ENCODE peak calls at places on chromosomes 5 and 9, in six cellular contexts. One of them, this sample, is unnamed.

GRCh38 chr5:169914766-169915165 is 65.5 kb downstream of the INSYN2B start:
- DNase-seq in HCT116: no peak
- DNase-seq in K562: no peak
- DNase-seq in HepG2: no peak
- DNase-seq in H1: no peak
- DNase-seq in GM12878: no peak
- DNase-seq in this sample: no peak

GRCh38 chr9:21684231-21684630 is 118.2 kb upstream of the MTAP start:
- DNase-seq in HCT116: no peak
- DNase-seq in K562: no peak
- DNase-seq in HepG2: no peak
- DNase-seq in H1: no peak
- DNase-seq in GM12878: no peak
- DNase-seq in this sample: no peak

GRCh38 chr5:126938461-126938860 is 91.9 kb downstream of the MARCHF3 start:
- DNase-seq in HCT116: no peak
- DNase-seq in K562: no peak
- DNase-seq in HepG2: no peak
- DNase-seq in H1: no peak
- DNase-seq in GM12878: no peak
- DNase-seq in this sample: no peak

GRCh38 chr5:161051920-161052500 is 200.0 kb upstream of the ATP10B start:
- DNase-seq in HCT116: no peak
- DNase-seq in K562: no peak
- DNase-seq in HepG2: no peak
- DNase-seq in H1: no peak
- DNase-seq in GM12878: no peak
- DNase-seq in this sample: no peak

GRCh38 chr5:54296386-54296785 is 14.0 kb downstream of the ARL15 start:
- DNase-seq in HCT116: no peak
- DNase-seq in K562: no peak
- DNase-seq in HepG2: no peak
- DNase-seq in H1: no peak
- DNase-seq in GM12878: no peak
- DNase-seq in this sample: no peak

GRCh38 chr9:132142883-132143282 is 19.0 kb upstream of the NTNG2 start:
- DNase-seq in HCT116: no peak
- DNase-seq in K562: no peak
- DNase-seq in HepG2: no peak
- DNase-seq in H1: no peak
- DNase-seq in GM12878: no peak
- DNase-seq in this sample: no peak

GRCh38 chr5:10624244-10624643 is 60.4 kb downstream of the ANKRD33B start:
- DNase-seq in HCT116: no peak
- DNase-seq in K562: peak; percentile 25
- DNase-seq in HepG2: no peak
- DNase-seq in H1: no peak
- DNase-seq in GM12878: no peak
- DNase-seq in this sample: no peak

GRCh38 chr9:106287108-106287631 is 575.8 kb upstream of the ZNF462 start:
- DNase-seq in HCT116: no peak
- DNase-seq in K562: no peak
- DNase-seq in HepG2: no peak
- DNase-seq in H1: no peak
- DNase-seq in GM12878: no peak
- DNase-seq in this sample: no peak

GRCh38 chr9:109001275-109001676 is 12.0 kb downstream of the CTNNAL1 start:
- DNase-seq in HCT116: peak; percentile 83
- DNase-seq in K562: no peak
- DNase-seq in HepG2: peak; percentile 47
- DNase-seq in H1: no peak
- DNase-seq in GM12878: no peak
- DNase-seq in this sample: no peak

GRCh38 chr5:154077692-154078091 is 38.9 kb downstream of the MFAP3 start:
- DNase-seq in HCT116: no peak
- DNase-seq in K562: no peak
- DNase-seq in HepG2: no peak
- DNase-seq in H1: no peak
- DNase-seq in GM12878: no peak
- DNase-seq in this sample: no peak

GRCh38 chr5:115209279-115209678 is 39.6 kb upstream of the TRIM36 start:
- DNase-seq in HCT116: no peak
- DNase-seq in K562: no peak
- DNase-seq in HepG2: no peak
- DNase-seq in H1: no peak
- DNase-seq in GM12878: peak; percentile 95
- DNase-seq in this sample: no peak

GRCh38 chr5:156295434-156295833 is 31.5 kb upstream of the SGCD start:
- DNase-seq in HCT116: no peak
- DNase-seq in K562: no peak
- DNase-seq in HepG2: no peak
- DNase-seq in H1: no peak
- DNase-seq in GM12878: no peak
- DNase-seq in this sample: no peak

GRCh38 chr5:129361441-129362025 is 98.6 kb upstream of the ADAMTS19 start:
- DNase-seq in HCT116: peak; percentile 15
- DNase-seq in K562: no peak
- DNase-seq in HepG2: no peak
- DNase-seq in H1: no peak
- DNase-seq in GM12878: no peak
- DNase-seq in this sample: no peak

GRCh38 chr5:5788793-5789192 is 366.3 kb downstream of the ICE1 start:
- DNase-seq in HCT116: no peak
- DNase-seq in K562: no peak
- DNase-seq in HepG2: no peak
- DNase-seq in H1: no peak
- DNase-seq in GM12878: no peak
- DNase-seq in this sample: no peak

GRCh38 chr9:136769710-136770191 is 5.4 kb upstream of the LCN15 start:
- DNase-seq in HCT116: no peak
- DNase-seq in K562: peak; percentile 78
- DNase-seq in HepG2: no peak
- DNase-seq in H1: peak; percentile 88
- DNase-seq in GM12878: no peak
- DNase-seq in this sample: peak; percentile 35

GRCh38 chr5:124923131-124923530 is 176.7 kb upstream of the ZNF608 start:
- DNase-seq in HCT116: no peak
- DNase-seq in K562: no peak
- DNase-seq in HepG2: no peak
- DNase-seq in H1: no peak
- DNase-seq in GM12878: no peak
- DNase-seq in this sample: no peak

GRCh38 chr5:72402959-72403628 is 82.9 kb downstream of the PTCD2 start:
- DNase-seq in HCT116: no peak
- DNase-seq in K562: no peak
- DNase-seq in HepG2: no peak
- DNase-seq in H1: peak; percentile 62
- DNase-seq in GM12878: no peak
- DNase-seq in this sample: no peak

GRCh38 chr5:169584998-169585451 is 1.5 kb downstream of the SPDL1 start:
- DNase-seq in HCT116: no peak
- DNase-seq in K562: peak; percentile 9
- DNase-seq in HepG2: no peak
- DNase-seq in H1: no peak
- DNase-seq in GM12878: no peak
- DNase-seq in this sample: no peak

GRCh38 chr5:54900906-54901725 is 84.3 kb downstream of the ESM1 start:
- DNase-seq in HCT116: no peak
- DNase-seq in K562: no peak
- DNase-seq in HepG2: no peak
- DNase-seq in H1: no peak
- DNase-seq in GM12878: no peak
- DNase-seq in this sample: no peak

GRCh38 chr5:158246661-158247060 is 387.7 kb upstream of the CLINT1 start:
- DNase-seq in HCT116: no peak
- DNase-seq in K562: no peak
- DNase-seq in HepG2: no peak
- DNase-seq in H1: no peak
- DNase-seq in GM12878: no peak
- DNase-seq in this sample: no peak

GRCh38 chr9:136133191-136133958 is 14.7 kb upstream of the TMEM250 start:
- DNase-seq in HCT116: no peak
- DNase-seq in K562: peak; percentile 74
- DNase-seq in HepG2: no peak
- DNase-seq in H1: peak; percentile 80
- DNase-seq in GM12878: no peak
- DNase-seq in this sample: no peak

GRCh38 chr5:5980601-5981000 is 397.7 kb downstream of the MED10 start:
- DNase-seq in HCT116: no peak
- DNase-seq in K562: no peak
- DNase-seq in HepG2: no peak
- DNase-seq in H1: no peak
- DNase-seq in GM12878: no peak
- DNase-seq in this sample: no peak

DNA sequence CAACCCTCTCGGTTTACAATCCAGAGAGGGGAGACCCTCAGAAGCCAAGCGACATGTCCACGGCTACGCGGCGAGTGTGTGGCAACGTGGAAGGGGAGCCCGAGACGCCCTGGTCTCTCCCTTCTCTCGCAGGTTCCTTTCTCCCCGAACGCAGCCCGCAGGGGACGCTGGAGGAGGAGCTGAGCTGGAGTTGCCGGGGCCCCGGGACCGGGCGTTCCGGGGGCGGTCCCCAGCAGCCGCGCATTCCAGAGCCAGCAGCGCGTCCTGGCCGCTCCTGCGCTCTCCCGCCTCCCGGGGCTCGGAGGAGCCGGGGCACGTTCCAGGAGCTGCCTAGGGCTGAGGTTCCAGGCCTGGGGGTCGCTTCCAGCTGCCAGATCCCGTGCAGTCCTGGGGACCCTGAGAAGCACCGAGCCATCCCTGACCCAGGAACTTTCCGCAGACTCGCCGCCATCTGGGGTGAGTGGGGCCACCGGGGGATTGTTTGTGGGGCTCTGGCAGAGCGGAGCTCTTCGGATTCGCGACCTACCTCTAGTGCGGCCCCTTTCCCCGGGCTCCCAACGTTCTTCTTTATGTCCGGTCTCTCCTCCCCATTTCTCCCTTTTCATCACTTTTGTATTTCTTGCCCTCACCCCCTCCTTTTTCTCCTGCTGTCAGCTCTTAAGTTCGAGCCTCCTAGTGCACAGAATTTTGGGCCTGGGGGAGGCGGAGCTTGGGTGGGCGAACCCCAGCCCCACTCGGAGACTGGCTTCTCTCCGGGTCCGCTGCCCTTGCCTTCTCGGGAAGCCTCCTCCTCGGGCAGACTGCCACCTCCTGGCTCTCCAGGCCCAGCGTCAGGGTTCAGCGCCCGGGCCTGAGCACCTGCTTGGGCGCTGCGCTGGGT is at the start of gene SMIM3:
- DNase-seq in HCT116: no peak
- DNase-seq in K562: peak; percentile 83
- DNase-seq in HepG2: peak; percentile 47
- DNase-seq in H1: peak; percentile 86
- DNase-seq in GM12878: no peak
- DNase-seq in this sample: no peak
- H3K4me1 ChIP-seq in HCT116: peaks cover 42% of the 10 kb centered on the region
- H3K4me1 ChIP-seq in K562: peaks cover 32% of the 10 kb centered on the region
- H3K4me1 ChIP-seq in HepG2: peaks cover 59% of the 10 kb centered on the region
- H3K4me1 ChIP-seq in H1: peaks cover 14% of the 10 kb centered on the region
- H3K4me1 ChIP-seq in GM12878: peaks cover 30% of the 10 kb centered on the region
- H3K4me1 ChIP-seq in this sample: no peaks in the 10 kb centered on the region

GRCh38 chr5:139797335-139797734 is 1.7 kb downstream of the PSD2 start:
- DNase-seq in HCT116: no peak
- DNase-seq in K562: no peak
- DNase-seq in HepG2: no peak
- DNase-seq in H1: no peak
- DNase-seq in GM12878: no peak
- DNase-seq in this sample: no peak

GRCh38 chr5:139798883-139799282 is 3.3 kb downstream of the PSD2 start:
- DNase-seq in HCT116: no peak
- DNase-seq in K562: no peak
- DNase-seq in HepG2: no peak
- DNase-seq in H1: no peak
- DNase-seq in GM12878: no peak
- DNase-seq in this sample: no peak

GRCh38 chr5:139797856-139798510 is 2.4 kb downstream of the PSD2 start:
- DNase-seq in HCT116: no peak
- DNase-seq in K562: no peak
- DNase-seq in HepG2: no peak
- DNase-seq in H1: no peak
- DNase-seq in GM12878: no peak
- DNase-seq in this sample: no peak

GRCh38 chr5:139796061-139796806 is 626 bp downstream of the PSD2 start:
- DNase-seq in HCT116: no peak
- DNase-seq in K562: no peak
- DNase-seq in HepG2: no peak
- DNase-seq in H1: peak; percentile 63
- DNase-seq in GM12878: no peak
- DNase-seq in this sample: no peak

DNA sequence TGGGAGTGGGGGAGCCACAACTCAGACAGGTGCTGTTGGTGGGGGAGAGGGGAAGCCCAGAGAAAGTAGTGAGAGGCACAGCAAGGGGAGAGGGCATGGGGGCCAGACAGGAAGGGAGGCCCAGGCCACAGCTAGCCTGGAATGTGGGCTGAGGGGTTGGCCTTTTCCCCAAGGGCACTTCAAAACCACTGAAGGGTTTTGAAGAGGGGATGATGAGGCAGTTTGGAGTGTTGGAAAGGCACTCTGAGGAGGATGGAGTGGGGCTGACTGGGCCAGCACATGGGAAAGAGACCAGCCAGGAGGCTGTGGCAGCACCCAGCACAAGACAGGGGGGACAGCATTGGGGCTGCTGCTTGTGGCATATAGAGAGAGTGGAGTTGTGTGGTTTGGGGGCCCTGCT is 3.8 kb downstream of the PSD2 start:
- DNase-seq in HCT116: no peak
- DNase-seq in K562: no peak
- DNase-seq in HepG2: no peak
- DNase-seq in H1: no peak
- DNase-seq in GM12878: no peak
- DNase-seq in this sample: no peak
- TF ChIP-seq ZNF274 in HCT116: no peak
- TF ChIP-seq ZNF274 in K562: no peak
- TF ChIP-seq ZNF274 in HepG2: no peak
- TF ChIP-seq ZNF274 in H1: no peak
- TF ChIP-seq ZNF274 in GM12878: no peak
- TF ChIP-seq ZNF274 in this sample: no peak

DNA sequence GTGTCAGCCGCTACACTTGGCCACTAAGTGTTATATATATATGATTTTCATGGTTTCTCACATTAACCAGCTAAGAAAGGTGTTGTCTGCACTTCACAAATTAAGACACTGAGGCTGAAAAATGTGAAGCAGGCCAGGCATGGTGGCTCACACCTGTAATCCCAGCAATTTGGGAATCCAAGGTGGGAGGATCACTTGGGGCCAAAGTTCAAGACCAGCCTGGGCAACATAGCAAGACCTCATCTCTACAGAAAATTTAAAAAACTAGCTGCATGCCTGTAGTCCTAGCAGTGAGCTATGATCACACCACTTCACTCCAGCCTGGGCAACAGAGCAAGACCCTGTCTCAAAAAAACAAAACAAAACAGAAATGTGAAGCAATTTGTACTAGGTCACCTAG is 1.8 kb downstream of the COQ4 start:
- DNase-seq in HCT116: no peak
- DNase-seq in K562: no peak
- DNase-seq in HepG2: no peak
- DNase-seq in H1: no peak
- DNase-seq in GM12878: no peak
- DNase-seq in this sample: no peak
- H3K9ac ChIP-seq in HCT116: no peak overlapping the region
- H3K9ac ChIP-seq in K562: peak overlapping the region; percentile 93
- H3K9ac ChIP-seq in HepG2: peak overlapping the region; percentile 96
- H3K9ac ChIP-seq in H1: no peak overlapping the region
- H3K9ac ChIP-seq in GM12878: no peak overlapping the region
- H3K9ac ChIP-seq in this sample: no peak overlapping the region

GRCh38 chr5:139183502-139183901 is 14.7 kb downstream of the SIL1 start:
- DNase-seq in HCT116: no peak
- DNase-seq in K562: no peak
- DNase-seq in HepG2: no peak
- DNase-seq in H1: no peak
- DNase-seq in GM12878: no peak
- DNase-seq in this sample: no peak
- H3K4me1 ChIP-seq in HCT116: peaks cover 18% of the 10 kb centered on the region
- H3K4me1 ChIP-seq in K562: peaks cover 16% of the 10 kb centered on the region
- H3K4me1 ChIP-seq in HepG2: peaks cover 5% of the 10 kb centered on the region
- H3K4me1 ChIP-seq in H1: no peaks in the 10 kb centered on the region
- H3K4me1 ChIP-seq in GM12878: peaks cover 42% of the 10 kb centered on the region
- H3K4me1 ChIP-seq in this sample: peaks cover 3% of the 10 kb centered on the region

This sample was measured in NT2/D1.